ENCODE peak calls at places on chromosome 4, in five cellular contexts. One of them, this sample, is unnamed.

GRCh38 chr4:71296945-71297344 is 41.9 kb upstream of the SLC4A4 start:
- DNase-seq in activated T-helper 1 cell treated with Interleukin-2 at 50 U/mL for 16 hours: no peak
- DNase-seq in T-helper 1 cell: no peak
- DNase-seq in substantia nigra: no peak
- DNase-seq in activated CD4-positive, CD25-positive, alpha-beta regulatory T cell: no peak
- DNase-seq in this sample: no peak

GRCh38 chr4:38983756-38984647 is 48.2 kb downstream of the TMEM156 start:
- DNase-seq in activated T-helper 1 cell treated with Interleukin-2 at 50 U/mL for 16 hours: no peak
- DNase-seq in T-helper 1 cell: no peak
- DNase-seq in substantia nigra: no peak
- DNase-seq in activated CD4-positive, CD25-positive, alpha-beta regulatory T cell: no peak
- DNase-seq in this sample: no peak

GRCh38 chr4:123260429-123261052 is 136.1 kb upstream of the SPRY1 start:
- DNase-seq in activated T-helper 1 cell treated with Interleukin-2 at 50 U/mL for 16 hours: no peak
- DNase-seq in T-helper 1 cell: no peak
- DNase-seq in substantia nigra: no peak
- DNase-seq in activated CD4-positive, CD25-positive, alpha-beta regulatory T cell: no peak
- DNase-seq in this sample: no peak

GRCh38 chr4:60934896-60935295 is 265.2 kb upstream of the ADGRL3 start:
- DNase-seq in activated T-helper 1 cell treated with Interleukin-2 at 50 U/mL for 16 hours: no peak
- DNase-seq in T-helper 1 cell: no peak
- DNase-seq in substantia nigra: no peak
- DNase-seq in activated CD4-positive, CD25-positive, alpha-beta regulatory T cell: no peak
- DNase-seq in this sample: no peak

GRCh38 chr4:1216869-1217294 is 32.0 kb downstream of the CTBP1 start:
- DNase-seq in activated T-helper 1 cell treated with Interleukin-2 at 50 U/mL for 16 hours: peak
- DNase-seq in T-helper 1 cell: no peak
- DNase-seq in substantia nigra: peak
- DNase-seq in activated CD4-positive, CD25-positive, alpha-beta regulatory T cell: no peak
- DNase-seq in this sample: no peak

GRCh38 chr4:76518241-76518640 is 83.2 kb downstream of the SHROOM3 start:
- DNase-seq in activated T-helper 1 cell treated with Interleukin-2 at 50 U/mL for 16 hours: no peak
- DNase-seq in T-helper 1 cell: no peak
- DNase-seq in substantia nigra: no peak
- DNase-seq in activated CD4-positive, CD25-positive, alpha-beta regulatory T cell: no peak
- DNase-seq in this sample: no peak

GRCh38 chr4:156672492-156672891 is 299.1 kb downstream of the PDGFC start:
- DNase-seq in activated T-helper 1 cell treated with Interleukin-2 at 50 U/mL for 16 hours: no peak
- DNase-seq in T-helper 1 cell: no peak
- DNase-seq in substantia nigra: no peak
- DNase-seq in activated CD4-positive, CD25-positive, alpha-beta regulatory T cell: no peak
- DNase-seq in this sample: no peak

GRCh38 chr4:80142396-80143304 is 54.7 kb upstream of the PRDM8 start:
- DNase-seq in activated T-helper 1 cell treated with Interleukin-2 at 50 U/mL for 16 hours: no peak
- DNase-seq in T-helper 1 cell: no peak
- DNase-seq in substantia nigra: no peak
- DNase-seq in activated CD4-positive, CD25-positive, alpha-beta regulatory T cell: no peak
- DNase-seq in this sample: no peak

GRCh38 chr4:145852256-145852839 is 86.3 kb downstream of the ZNF827 start:
- DNase-seq in activated T-helper 1 cell treated with Interleukin-2 at 50 U/mL for 16 hours: no peak
- DNase-seq in T-helper 1 cell: no peak
- DNase-seq in substantia nigra: no peak
- DNase-seq in activated CD4-positive, CD25-positive, alpha-beta regulatory T cell: no peak
- DNase-seq in this sample: no peak

This sample was measured in neural crest cell.